ENCODE peak calls at places on chromosomes 13 and 19, in eight cellular contexts. Q is IMR-90; B is heart left ventricle; T is mucosa of descending colon; P is activated CD8-positive, alpha-beta T cell treated with anti-CD3 and anti-CD28 coated beads for 36 hours; W is BE2C; Z is endothelial cell; E is lower lobe of right lung. N is an unnamed sample.

GRCh38 chr13:89982406-89983085 is 1364.9 kb upstream of the MIR17HG start:
- DNase-seq in Q (no peak), B (no peak), T (no peak), P (no peak), W (no peak), Z (no peak), E (no peak), N (no peak)

GRCh38 chr19:46761418-46761831 is 15.2 kb upstream of the STRN4 start:
- DNase-seq in Q (peak; percentile 79), B (no peak), T (no peak), P (no peak), W (no peak), Z (no peak), E (no peak), N (no peak)

GRCh38 chr19:29671393-29672076 is 6.3 kb downstream of the PLEKHF1 start:
- DNase-seq in Q (no peak), B (peak; percentile 82), T (peak; percentile 71), P (peak; percentile 96), W (no peak), Z (no peak), E (peak; percentile 78), N (peak; percentile 76)

GRCh38 chr19:54297759-54298305 is 15.1 kb downstream of the LILRA5 start:
- DNase-seq in Q (no peak), B (no peak), T (no peak), P (no peak), W (no peak), Z (no peak), E (no peak), N (no peak)

GRCh38 chr19:18385675-18386542 is at the start of gene GDF15:
- DNase-seq in Q (peak; percentile 87), B (peak; percentile 76), T (peak; percentile 95), P (peak; percentile 52), W (peak; percentile 43), Z (peak; percentile 37), E (peak; percentile 88), N (peak; percentile 69)

GRCh38 chr13:76798037-76798436 is 88.2 kb downstream of the KCTD12 start:
- DNase-seq in Q (no peak), B (no peak), T (no peak), P (no peak), W (no peak), Z (no peak), E (peak; percentile 62), N (no peak)

GRCh38 chr13:74667656-74668055 is 533.5 kb upstream of the KLF12 start:
- DNase-seq in Q (no peak), B (no peak), T (no peak), P (no peak), W (no peak), Z (no peak), E (no peak), N (no peak)

GRCh38 chr13:60453490-60453889 is 56.5 kb downstream of the TDRD3 start:
- DNase-seq in Q (peak; percentile 58), B (no peak), T (no peak), P (no peak), W (no peak), Z (no peak), E (no peak), N (no peak)

GRCh38 chr13:112245179-112245724 is 130.9 kb upstream of the SPACA7 start:
- DNase-seq in Q (no peak), B (no peak), T (no peak), P (no peak), W (no peak), Z (no peak), E (no peak), N (no peak)

GRCh38 chr19:35518313-35518712 is 4.9 kb upstream of the DMKN start:
- DNase-seq in Q (peak; percentile 98), B (no peak), T (no peak), P (no peak), W (no peak), Z (no peak), E (no peak), N (no peak)

GRCh38 chr13:93862259-93862658 is 617.2 kb downstream of the DCT start:
- DNase-seq in Q (peak; percentile 60), B (no peak), T (no peak), P (no peak), W (no peak), Z (no peak), E (no peak), N (no peak)

GRCh38 chr13:93309886-93310520 is 83.4 kb downstream of the GPC6 start:
- DNase-seq in Q (peak; percentile 51), B (no peak), T (no peak), P (no peak), W (no peak), Z (no peak), E (no peak), N (no peak)

GRCh38 chr19:13234518-13234917 is 84.3 kb downstream of the IER2 start:
- DNase-seq in Q (no peak), B (peak; percentile 70), T (peak; percentile 76), P (peak; percentile 87), W (peak; percentile 48), Z (no peak), E (peak; percentile 59), N (peak; percentile 74)

GRCh38 chr13:104318121-104318520 is 1251.9 kb upstream of the SLC10A2 start:
- DNase-seq in Q (peak; percentile 49), B (no peak), T (no peak), P (no peak), W (peak; percentile 25), Z (no peak), E (no peak), N (no peak)

GRCh38 chr13:41674246-41674645 is 216.9 kb downstream of the RGCC start:
- DNase-seq in Q (no peak), B (no peak), T (no peak), P (no peak), W (no peak), Z (no peak), E (no peak), N (no peak)

GRCh38 chr19:38509027-38509426 is 75.5 kb downstream of the RYR1 start:
- DNase-seq in Q (no peak), B (peak; percentile 2), T (no peak), P (no peak), W (no peak), Z (no peak), E (no peak), N (no peak)

GRCh38 chr13:44854264-44855060 is 134.8 kb downstream of the NUFIP1 start:
- DNase-seq in Q (peak; percentile 11), B (peak; percentile 72), T (peak; percentile 54), P (no peak), W (no peak), Z (no peak), E (peak; percentile 66), N (no peak)

GRCh38 chr13:50951366-50951765 is 41.8 kb downstream of the RNASEH2B start:
- DNase-seq in Q (peak; percentile 47), B (no peak), T (no peak), P (no peak), W (no peak), Z (no peak), E (no peak), N (no peak)

GRCh38 chr19:46745521-46746280 is at the start of gene FKRP:
- DNase-seq in Q (no peak), B (no peak), T (peak; percentile 65), P (no peak), W (no peak), Z (peak; percentile 38), E (no peak), N (peak; percentile 68)

GRCh38 chr13:24709186-24709913 is 29.1 kb downstream of the ATP12A start:
- DNase-seq in Q (no peak), B (no peak), T (no peak), P (peak; percentile 86), W (no peak), Z (no peak), E (no peak), N (peak; percentile 52)

GRCh38 chr13:29975287-29975686 is 124.9 kb upstream of the UBL3 start:
- DNase-seq in Q (no peak), B (no peak), T (no peak), P (no peak), W (no peak), Z (no peak), E (no peak), N (no peak)

GRCh38 chr13:99422556-99423220 is 78.6 kb upstream of the TM9SF2 start:
- DNase-seq in Q (no peak), B (no peak), T (no peak), P (no peak), W (no peak), Z (no peak), E (no peak), N (no peak)
- TF ChIP-seq CTCF in Q (no peak), B (no peak), T (no peak), P (no peak), W (no peak), Z (no peak), E (no peak), N (no peak)

DNA sequence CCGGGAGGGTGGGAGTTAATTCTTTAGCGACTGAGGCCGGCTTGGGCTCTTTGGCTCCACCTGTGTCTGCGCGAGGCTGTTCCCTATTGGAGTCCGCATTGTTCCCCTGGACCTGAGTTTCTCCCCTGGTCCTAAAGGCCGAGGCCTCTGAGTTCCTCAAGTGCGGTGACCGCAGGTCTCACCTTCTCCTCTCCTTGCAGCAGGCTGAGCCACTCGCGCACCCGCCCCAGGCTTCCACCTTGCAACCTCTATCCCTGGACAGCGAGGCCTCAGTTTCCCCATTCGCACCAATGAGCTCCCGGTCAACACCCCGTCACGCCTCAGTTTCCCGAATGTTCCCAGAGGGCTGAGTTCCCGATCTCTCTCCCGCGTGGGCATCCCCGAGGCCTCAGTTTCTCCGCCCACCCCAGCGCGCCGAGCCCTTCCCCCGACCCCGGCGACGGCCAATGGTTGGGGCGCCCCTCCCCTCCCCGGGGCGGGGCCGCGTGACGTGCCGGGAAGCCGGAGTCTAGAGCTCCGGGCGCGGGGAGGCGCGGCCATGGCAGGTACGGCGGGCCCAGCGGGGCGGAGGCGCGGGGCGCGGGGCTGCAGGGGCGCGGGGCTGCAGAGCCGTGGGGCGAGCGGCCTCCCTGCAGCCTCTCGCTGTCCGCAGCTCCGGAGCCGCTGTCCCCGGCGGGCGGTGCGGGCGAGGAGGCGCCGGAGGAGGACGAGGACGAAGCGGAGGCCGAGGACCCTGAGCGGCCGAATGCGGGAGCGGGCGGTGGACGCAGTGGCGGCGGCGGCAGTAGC is at the start of gene MPND:
- DNase-seq in Q (peak; percentile 64), B (peak; percentile 97), T (peak; percentile 97), P (peak; percentile 95), W (peak; percentile 97), Z (peak; percentile 94), E (peak; percentile 96), N (peak; percentile 92)
- TF ChIP-seq CTCF in Q (peak; percentile 34), B (no peak), T (no peak), P (peak; percentile 27), W (peak; percentile 47), Z (no peak), E (peak; percentile 46), N (peak; percentile 6)

GRCh38 chr13:85261757-85262346 is 537.4 kb downstream of the SLITRK6 start:
- DNase-seq in Q (peak; percentile 12), B (no peak), T (no peak), P (no peak), W (peak; percentile 5), Z (no peak), E (no peak), N (no peak)
- TF ChIP-seq CTCF in Q (peak; percentile 39), B (no peak), T (no peak), P (no peak), W (peak; percentile 72), Z (peak; percentile 59), E (peak; percentile 28), N (no peak)

DNA sequence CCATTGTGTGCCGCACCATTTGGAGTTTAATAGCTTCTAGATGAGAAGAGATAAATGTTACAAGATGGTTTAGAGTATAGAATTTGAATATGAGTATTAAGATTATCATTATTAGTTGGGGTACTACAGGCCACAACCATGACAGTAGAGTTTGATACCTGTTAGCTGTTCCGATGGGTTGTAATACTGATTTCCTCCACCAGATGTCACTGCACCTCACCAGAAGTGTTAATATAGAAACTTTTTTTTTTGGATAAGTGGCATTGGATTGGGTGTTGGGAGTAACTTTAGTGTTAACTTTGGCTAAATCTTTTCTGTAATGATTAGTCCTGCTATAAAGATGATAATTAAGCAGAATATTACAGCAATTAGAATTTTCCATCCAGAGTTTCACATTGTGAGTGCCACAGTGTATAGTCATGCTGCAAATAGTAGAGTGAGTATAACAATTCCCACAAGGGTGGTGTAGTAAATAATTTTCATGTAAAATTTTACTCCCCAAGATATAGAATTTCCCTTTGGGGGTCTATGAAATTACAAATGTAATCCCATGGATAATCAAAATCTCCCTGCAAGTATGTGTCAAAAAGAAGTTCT is 56.3 kb downstream of the PSG3 start:
- DNase-seq in Q (peak; percentile 31), B (no peak), T (no peak), P (peak; percentile 56), W (peak; percentile 25), Z (no peak), E (no peak), N (peak; percentile 16)
- TF ChIP-seq CTCF in Q (peak; percentile 67), B (peak; percentile 32), T (no peak), P (peak; percentile 92), W (peak; percentile 75), Z (peak; percentile 81), E (peak; percentile 66), N (peak; percentile 23)

N was measured in GM10248.